ENCODE peak calls at places on chromosome 10, in five cellular contexts. One of them, this sample, is unnamed.

GRCh38 chr10:59799421-59799820 is 46.2 kb upstream of the MRLN start:
- DNase-seq in GM10248: no peak
- DNase-seq in AG09309: no peak
- DNase-seq in KBM-7: no peak
- DNase-seq in AG09319: no peak
- DNase-seq in this sample: no peak

GRCh38 chr10:8473205-8473604 is 418.7 kb downstream of the GATA3 start:
- DNase-seq in KBM-7: peak
- DNase-seq in GM10248: no peak
- DNase-seq in AG09309: peak
- DNase-seq in AG09319: no peak
- DNase-seq in this sample: no peak

GRCh38 chr10:86961481-86962091 is 3.2 kb downstream of the SNCG start:
- DNase-seq in AG09309: no peak
- DNase-seq in KBM-7: no peak
- DNase-seq in GM10248: no peak
- DNase-seq in AG09319: no peak
- DNase-seq in this sample: no peak

GRCh38 chr10:87095241-87095945 is 387 bp downstream of the SHLD2 start:
- DNase-seq in AG09319: peak
- DNase-seq in AG09309: peak
- DNase-seq in KBM-7: peak
- DNase-seq in GM10248: peak
- DNase-seq in this sample: no peak

GRCh38 chr10:86937502-86938154 is 19.8 kb downstream of the MMRN2 start:
- DNase-seq in AG09309: no peak
- DNase-seq in AG09319: no peak
- DNase-seq in KBM-7: no peak
- DNase-seq in GM10248: no peak
- DNase-seq in this sample: no peak

GRCh38 chr10:80684217-80684616 is 146.5 kb downstream of the SH2D4B start:
- DNase-seq in AG09309: no peak
- DNase-seq in GM10248: no peak
- DNase-seq in KBM-7: peak
- DNase-seq in AG09319: no peak
- DNase-seq in this sample: no peak

GRCh38 chr10:6409982-6410694 is 169.9 kb downstream of the PRKCQ start:
- DNase-seq in AG09309: no peak
- DNase-seq in GM10248: no peak
- DNase-seq in AG09319: no peak
- DNase-seq in KBM-7: peak
- DNase-seq in this sample: peak

GRCh38 chr10:123800299-123800698 is 91.3 kb downstream of the CPXM2 start:
- DNase-seq in GM10248: no peak
- DNase-seq in AG09309: no peak
- DNase-seq in KBM-7: no peak
- DNase-seq in AG09319: no peak
- DNase-seq in this sample: no peak

GRCh38 chr10:50932113-50932512 is 46.7 kb upstream of the A1CF start:
- DNase-seq in KBM-7: no peak
- DNase-seq in AG09309: no peak
- DNase-seq in GM10248: no peak
- DNase-seq in AG09319: no peak
- DNase-seq in this sample: no peak

This sample was measured in BJ.